ENCODE peak calls at places on chromosomes 7 and 10, in nine cellular contexts. O, G, L, H, V, I, K, U and N are unnamed samples.

GRCh38 chr10:33155720-33156638 is 178.5 kb downstream of the NRP1 start:
- DNase-seq in O (no peak), G (peak), L (no peak), H (no peak), V (no peak), I (peak), K (peak), U (no peak), N (peak)

GRCh38 chr10:111076682-111077661 is at the start of gene ADRA2A:
- DNase-seq in O (no peak), G (no peak), L (no peak), H (peak), V (no peak), I (peak), K (peak), U (no peak), N (peak)

GRCh38 chr7:96346291-96346953 is 24.5 kb upstream of the SLC25A13 start:
- DNase-seq in O (no peak), G (no peak), L (no peak), H (no peak), V (no peak), I (no peak), K (no peak), U (no peak), N (no peak)

GRCh38 chr10:131093346-131093745 is 218.2 kb downstream of the TCERG1L start:
- DNase-seq in O (no peak), G (no peak), L (no peak), H (no peak), V (no peak), I (no peak), K (no peak), U (no peak), N (no peak)

GRCh38 chr7:2003451-2003930 is 229.3 kb downstream of the MAD1L1 start:
- DNase-seq in O (peak), G (no peak), L (no peak), H (no peak), V (peak), I (no peak), K (no peak), U (no peak), N (no peak)

GRCh38 chr7:66052447-66052846 is 23.2 kb upstream of the ASL start:
- DNase-seq in O (no peak), G (no peak), L (no peak), H (no peak), V (no peak), I (no peak), K (no peak), U (no peak), N (no peak)

GRCh38 chr7:27175005-27175625 is 995 bp upstream of the HOXA10 start:
- DNase-seq in O (peak), G (no peak), L (no peak), H (no peak), V (peak), I (no peak), K (peak), U (no peak), N (no peak)

GRCh38 chr10:22442468-22442867 is 97.2 kb downstream of the SPAG6 start:
- DNase-seq in O (no peak), G (no peak), L (no peak), H (no peak), V (no peak), I (no peak), K (no peak), U (no peak), N (no peak)

GRCh38 chr7:42240416-42240815 is 3.4 kb upstream of the GLI3 start:
- DNase-seq in O (no peak), G (no peak), L (no peak), H (no peak), V (no peak), I (no peak), K (no peak), U (no peak), N (peak)

GRCh38 chr7:41125343-41125742 is 577.5 kb downstream of the INHBA start:
- DNase-seq in O (no peak), G (no peak), L (no peak), H (no peak), V (no peak), I (no peak), K (no peak), U (no peak), N (peak)

GRCh38 chr7:37201003-37201875 is 247.4 kb downstream of the ELMO1 start:
- DNase-seq in O (peak), G (peak), L (peak), H (peak), V (peak), I (peak), K (peak), U (peak), N (peak)

GRCh38 chr7:25098096-25099046 is 26.7 kb downstream of the CYCS start:
- DNase-seq in O (no peak), G (peak), L (peak), H (peak), V (no peak), I (peak), K (peak), U (peak), N (peak)

GRCh38 chr7:5665106-5666025 is 116.1 kb downstream of the RNF216 start:
- DNase-seq in O (peak), G (peak), L (peak), H (peak), V (peak), I (peak), K (peak), U (peak), N (peak)

GRCh38 chr7:148222716-148223115 is 367.9 kb upstream of the C7orf33 start:
- DNase-seq in O (no peak), G (no peak), L (no peak), H (no peak), V (no peak), I (no peak), K (no peak), U (no peak), N (no peak)

DNA sequence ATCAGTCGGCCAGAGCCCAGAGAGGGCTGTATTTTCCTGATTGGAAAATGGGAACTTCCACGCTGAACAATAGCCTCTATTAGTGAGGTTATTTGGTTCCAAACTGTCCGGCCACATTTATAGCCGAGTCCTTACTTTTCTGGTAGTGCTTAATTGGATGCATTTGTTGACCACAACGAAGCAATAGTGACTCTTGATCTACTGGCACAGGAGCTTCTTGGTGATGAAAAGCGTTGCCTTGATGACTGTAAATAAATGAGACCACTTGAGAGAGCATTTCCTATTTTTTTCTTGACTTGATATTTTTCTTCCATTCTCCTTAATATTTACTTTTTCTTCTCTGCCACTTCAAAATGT is 4.8 kb upstream of the SP8 start:
- DNase-seq in O (no peak), G (no peak), L (no peak), H (no peak), V (no peak), I (no peak), K (no peak), U (no peak), N (no peak)
- H3K4me3 ChIP-seq in O (no peak), G (no peak), L (no peak), H (no peak), V (no peak), I (no peak), K (no peak), U (no peak), N (no peak)

GRCh38 chr10:62817120-62817762 is 1.1 kb upstream of the EGR2 start:
- DNase-seq in O (peak), G (no peak), L (peak), H (no peak), V (peak), I (peak), K (no peak), U (no peak), N (no peak)

GRCh38 chr10:62819521-62819920 is 3.4 kb upstream of the EGR2 start:
- DNase-seq in O (no peak), G (no peak), L (no peak), H (no peak), V (no peak), I (no peak), K (no peak), U (no peak), N (peak)

GRCh38 chr10:62816179-62817119 is at the start of gene EGR2:
- DNase-seq in O (peak), G (peak), L (peak), H (peak), V (peak), I (peak), K (peak), U (peak), N (peak)

GRCh38 chr10:62817763-62818425 is 1.7 kb upstream of the EGR2 start:
- DNase-seq in O (peak), G (peak), L (peak), H (peak), V (peak), I (peak), K (peak), U (no peak), N (peak)

GRCh38 chr10:62818426-62819011 is 2.4 kb upstream of the EGR2 start:
- DNase-seq in O (peak), G (peak), L (peak), H (no peak), V (no peak), I (no peak), K (peak), U (no peak), N (no peak)
- TF ChIP-seq CTCF in O (no peak), G (no peak), L (no peak), H (no peak), V (no peak), I (no peak), K (no peak), U (no peak), N (no peak)

GRCh38 chr7:56051339-56052191 is at the start of the genes CCT6A and PSPH:
- DNase-seq in O (peak), G (peak), L (peak), H (peak), V (peak), I (peak), K (peak), U (peak), N (peak)

GRCh38 chr7:56048245-56048644 is 3.0 kb downstream of the PSPH start:
- DNase-seq in O (no peak), G (no peak), L (no peak), H (no peak), V (no peak), I (no peak), K (no peak), U (no peak), N (no peak)

GRCh38 chr7:56053379-56053778 is 1.8 kb downstream of the CCT6A start:
- DNase-seq in O (no peak), G (no peak), L (no peak), H (no peak), V (no peak), I (no peak), K (no peak), U (no peak), N (no peak)

GRCh38 chr7:56053993-56054392 is 2.4 kb downstream of the CCT6A start:
- DNase-seq in O (no peak), G (no peak), L (no peak), H (no peak), V (no peak), I (no peak), K (no peak), U (no peak), N (no peak)

GRCh38 chr7:56051053-56051338 is 248 bp downstream of the PSPH start:
- DNase-seq in O (no peak), G (no peak), L (no peak), H (no peak), V (no peak), I (no peak), K (no peak), U (no peak), N (no peak)
- H3K4me3 ChIP-seq in O (peak), G (peak), L (peak), H (peak), V (peak), I (peak), K (peak), U (peak), N (peak)

GRCh38 chr10:125448596-125448995 is 234.4 kb downstream of the TEX36 start:
- DNase-seq in O (no peak), G (peak), L (no peak), H (no peak), V (no peak), I (no peak), K (peak), U (no peak), N (peak)
- TF ChIP-seq CTCF in O (peak), G (peak), L (no peak), H (no peak), V (no peak), I (peak), K (peak), U (no peak), N (peak)

GRCh38 chr10:12180221-12180974 is 15.3 kb downstream of the NUDT5 start:
- DNase-seq in O (no peak), G (no peak), L (no peak), H (no peak), V (no peak), I (no peak), K (no peak), U (no peak), N (no peak)
- H3K4me3 ChIP-seq in O (no peak), G (no peak), L (no peak), H (no peak), V (no peak), I (no peak), K (no peak), U (no peak), N (no peak)

GRCh38 chr7:20311743-20312042 is 19.0 kb upstream of the ITGB8 start:
- DNase-seq in O (no peak), G (no peak), L (no peak), H (no peak), V (no peak), I (no peak), K (no peak), U (no peak), N (no peak)
- TF ChIP-seq CTCF in O (no peak), G (no peak), L (no peak), H (no peak), V (no peak), I (no peak), K (no peak), U (no peak), N (no peak)

DNA sequence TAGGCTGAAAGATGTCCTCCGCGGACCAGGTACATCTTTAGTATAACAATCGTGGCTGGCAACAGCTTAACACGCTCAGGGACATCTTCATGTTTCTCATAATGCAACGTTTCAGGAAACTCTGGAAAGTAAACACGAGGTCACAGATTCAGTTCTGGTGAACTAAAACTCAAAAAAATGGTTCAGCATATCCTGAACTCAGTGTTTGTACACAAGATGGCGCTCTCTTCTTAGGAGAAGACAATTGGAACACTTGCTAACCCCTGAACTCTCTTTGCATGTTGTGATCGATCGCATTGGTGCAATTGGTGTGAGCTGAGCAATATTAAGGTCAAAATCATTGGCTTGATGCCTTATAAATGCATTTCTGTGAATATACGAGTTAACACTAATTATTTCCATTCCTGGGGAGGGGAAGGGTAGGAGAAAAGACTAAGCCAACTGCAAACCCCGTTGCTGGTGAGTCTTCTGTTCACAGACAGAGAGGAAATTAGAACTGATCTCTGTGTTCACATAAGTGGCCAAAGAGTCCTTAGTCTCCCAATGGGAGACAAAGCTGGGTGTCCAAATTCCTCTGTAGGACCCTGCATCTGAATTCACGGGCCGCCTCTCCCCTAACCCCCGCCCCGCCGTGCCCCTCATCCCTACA is 52.6 kb upstream of the FAM180A start:
- DNase-seq in O (no peak), G (peak), L (no peak), H (no peak), V (no peak), I (peak), K (peak), U (no peak), N (peak)
- H3K4me3 ChIP-seq in O (peak), G (no peak), L (no peak), H (no peak), V (peak), I (no peak), K (no peak), U (peak), N (no peak)